ENCODE peak calls at places on chromosomes 1 and 21, in four cellular contexts. E, Y, Q and J are unnamed samples.

GRCh38 chr1:35646043-35646442 is 4.7 kb upstream of the PSMB2 start:
- DNase-seq in E (no peak), Y (no peak), Q (no peak), J (peak)

GRCh38 chr1:51331206-51332100 is 1.1 kb upstream of the TTC39A start:
- DNase-seq in E (peak), Y (no peak), Q (peak), J (peak)

GRCh38 chr1:19078503-19078902 is 122.0 kb upstream of the IFFO2 start:
- DNase-seq in E (no peak), Y (no peak), Q (no peak), J (no peak)

GRCh38 chr1:191608367-191608766 is 549.9 kb upstream of the RGS18 start:
- DNase-seq in E (peak), Y (no peak), Q (no peak), J (no peak)

GRCh38 chr1:108107658-108108057 is 92.5 kb downstream of the SLC25A24 start:
- DNase-seq in E (no peak), Y (no peak), Q (no peak), J (no peak)

GRCh38 chr1:193435771-193436170 is 249.4 kb upstream of the B3GALT2 start:
- DNase-seq in E (no peak), Y (no peak), Q (no peak), J (no peak)

GRCh38 chr1:23790696-23791433 is at the start of gene LYPLA2:
- DNase-seq in E (peak), Y (peak), Q (no peak), J (peak)

GRCh38 chr21:45033791-45034555 is 40.4 kb upstream of the ADARB1 start:
- DNase-seq in E (no peak), Y (no peak), Q (no peak), J (no peak)

GRCh38 chr1:156754219-156754618 is 2.7 kb upstream of the HDGF start:
- DNase-seq in E (no peak), Y (no peak), Q (no peak), J (no peak)

GRCh38 chr1:7642781-7643180 is 128.3 kb upstream of the VAMP3 start:
- DNase-seq in E (no peak), Y (no peak), Q (no peak), J (no peak)

GRCh38 chr1:226373376-226373775 is 34.5 kb downstream of the PARP1 start:
- DNase-seq in E (no peak), Y (no peak), Q (no peak), J (no peak)

GRCh38 chr1:43018091-43018490 is 59.4 kb upstream of the SLC2A1 start:
- DNase-seq in E (no peak), Y (no peak), Q (no peak), J (no peak)

GRCh38 chr1:115325876-115326275 is 12.2 kb downstream of the NGF start:
- DNase-seq in E (no peak), Y (no peak), Q (no peak), J (no peak)

GRCh38 chr1:7625401-7625800 is 145.7 kb upstream of the VAMP3 start:
- DNase-seq in E (no peak), Y (no peak), Q (no peak), J (no peak)

DNA sequence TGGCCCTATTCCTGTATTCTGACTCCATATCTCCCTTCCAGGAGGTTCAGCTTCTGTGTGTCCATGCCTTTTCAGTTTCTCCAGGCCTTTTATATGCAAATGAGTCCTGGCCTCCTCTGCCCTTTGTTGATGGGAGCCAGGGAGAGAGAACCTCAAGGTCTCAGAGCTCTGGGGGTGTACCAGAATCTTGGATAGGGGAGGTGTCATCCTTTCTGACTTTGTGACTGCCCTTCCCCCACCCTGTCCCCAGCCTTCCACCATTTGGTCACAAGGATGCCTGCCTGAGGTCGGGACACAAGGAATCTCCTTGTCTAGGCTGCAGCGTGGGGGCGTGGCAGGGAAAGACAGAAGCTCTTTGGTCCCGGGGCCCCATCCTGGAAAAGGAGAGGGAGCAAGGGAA is 18.6 kb downstream of the LURAP1 start:
- DNase-seq in E (peak), Y (peak), Q (no peak), J (no peak)
- TF ChIP-seq SP1 in E (no peak), Y (no peak), Q (no peak), J (no peak)

GRCh38 chr21:43937898-43938309 is 72.9 kb downstream of the AGPAT3 start:
- DNase-seq in E (no peak), Y (no peak), Q (peak), J (no peak)

GRCh38 chr21:43935711-43936110 is 70.7 kb downstream of the AGPAT3 start:
- DNase-seq in E (no peak), Y (no peak), Q (no peak), J (no peak)

GRCh38 chr21:43936186-43936967 is 71.4 kb downstream of the AGPAT3 start:
- DNase-seq in E (no peak), Y (no peak), Q (no peak), J (no peak)

GRCh38 chr21:43938751-43939442 is 73.2 kb upstream of the TRAPPC10 start:
- DNase-seq in E (peak), Y (peak), Q (peak), J (peak)

GRCh38 chr21:43937051-43937832 is 72.2 kb downstream of the AGPAT3 start:
- DNase-seq in E (peak), Y (no peak), Q (no peak), J (no peak)
- TF ChIP-seq SUZ12 in E (no peak), Y (no peak), Q (no peak), J (no peak)

DNA sequence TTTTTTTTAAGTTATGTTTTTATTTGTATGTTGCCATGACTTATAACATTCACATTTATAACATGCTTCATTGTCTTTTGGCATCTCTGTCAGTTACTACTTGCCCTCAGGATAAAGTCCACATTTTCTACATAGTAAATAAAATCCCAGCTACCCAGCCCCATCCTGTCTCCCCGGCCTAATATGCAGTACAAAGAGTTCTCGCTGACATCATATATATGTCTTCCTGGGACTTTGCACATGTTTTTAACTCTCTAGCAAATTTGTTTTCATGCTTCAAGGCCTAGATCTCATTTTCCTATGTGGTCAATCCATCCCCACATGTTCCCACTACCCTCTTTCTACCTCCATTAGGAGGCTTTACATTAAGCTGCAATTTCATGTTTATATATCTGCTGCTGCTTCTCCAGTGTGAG is 33.0 kb upstream of the IVNS1ABP start:
- DNase-seq in E (peak), Y (no peak), Q (no peak), J (no peak)
- TF ChIP-seq SP1 in E (no peak), Y (no peak), Q (no peak), J (no peak)

GRCh38 chr21:33169360-33169759 is 60.4 kb upstream of the IFNAR2 start:
- DNase-seq in E (no peak), Y (no peak), Q (no peak), J (no peak)
- TF ChIP-seq SUZ12 in E (no peak), Y (no peak), Q (no peak), J (no peak)

GRCh38 chr1:90782046-90782445 is 64.9 kb upstream of the BARHL2 start:
- DNase-seq in E (no peak), Y (no peak), Q (no peak), J (no peak)
- TF ChIP-seq SP1 in E (no peak), Y (no peak), Q (no peak), J (no peak)

DNA sequence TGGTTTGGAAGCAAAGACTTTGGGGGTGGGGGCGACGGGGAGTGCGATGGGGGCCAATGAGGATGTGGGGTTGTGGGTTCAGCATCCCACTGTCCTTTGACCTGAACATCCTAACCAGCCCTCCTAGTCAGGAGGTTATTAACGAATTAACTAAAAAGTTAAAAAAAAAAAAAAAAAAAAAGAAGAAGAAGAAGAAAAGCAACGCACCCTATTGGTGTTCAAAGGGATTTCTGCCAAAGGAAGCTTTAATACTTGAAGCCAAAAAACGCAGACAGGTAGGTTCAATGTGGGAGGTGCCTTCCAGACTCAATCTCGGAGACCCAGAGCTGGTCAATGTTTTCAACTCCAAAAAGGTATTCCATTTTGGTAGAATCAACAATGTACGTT is 2.2 kb downstream of the CLIC6 start:
- DNase-seq in E (no peak), Y (no peak), Q (no peak), J (no peak)
- TF ChIP-seq SUZ12 in E (no peak), Y (no peak), Q (no peak), J (no peak)

GRCh38 chr1:111988743-111989453 is 570 bp downstream of the KCND3 start:
- DNase-seq in E (no peak), Y (peak), Q (no peak), J (no peak)
- TF ChIP-seq SP1 in E (no peak), Y (no peak), Q (no peak), J (no peak)